ENCODE peak calls at places on chromosomes 16 and 17, in ten cellular contexts. O, N, S, H, B, W, P, F, Y and I are unnamed samples.

GRCh38 chr17:304461-304860 is 48.1 kb downstream of the RPH3AL start:
- DNase-seq in H (no peak), B (peak; percentile 71), O (no peak), N (no peak), W (no peak), Y (no peak), F (no peak), P (no peak), S (no peak), I (no peak)

GRCh38 chr16:65229191-65229662 is 107.4 kb upstream of the CDH11 start:
- DNase-seq in B (no peak), Y (no peak), N (no peak), P (no peak), S (no peak), W (peak; percentile 16), O (no peak), F (no peak), H (no peak), I (no peak)

GRCh38 chr17:77686903-77687302 is 271.6 kb upstream of the TNRC6C start:
- DNase-seq in S (no peak), W (no peak), P (no peak), B (peak; percentile 27), F (no peak), Y (no peak), H (no peak), N (no peak), O (no peak), I (no peak)

GRCh38 chr17:40190197-40191021 is 13.1 kb downstream of the RAPGEFL1 start:
- DNase-seq in B (peak; percentile 63), N (peak; percentile 53), W (no peak), Y (peak; percentile 29), O (peak; percentile 21), F (no peak), P (peak; percentile 20), S (no peak), H (no peak), I (no peak)

GRCh38 chr16:77971306-77972131 is 50.8 kb upstream of the CLEC3A start:
- DNase-seq in N (peak; percentile 75), S (no peak), P (peak; percentile 64), O (peak; percentile 79), W (peak; percentile 76), Y (peak; percentile 66), H (peak; percentile 29), B (peak; percentile 92), F (peak; percentile 26), I (no peak)

GRCh38 chr17:75827291-75828050 is 16.7 kb downstream of the UNC13D start:
- DNase-seq in O (peak; percentile 55), Y (peak; percentile 74), H (peak; percentile 86), W (peak; percentile 62), S (no peak), B (peak; percentile 87), F (peak; percentile 23), P (peak; percentile 70), N (peak; percentile 56), I (no peak)

GRCh38 chr16:1729445-1729844 is 23.4 kb downstream of the MAPK8IP3 start:
- DNase-seq in F (no peak), H (no peak), O (no peak), N (no peak), W (no peak), S (no peak), B (no peak), Y (no peak), P (no peak), I (no peak)

GRCh38 chr16:1533443-1533951 is at the start of gene TMEM204:
- DNase-seq in P (no peak), F (no peak), B (no peak), S (no peak), O (no peak), Y (peak; percentile 48), N (no peak), W (peak; percentile 85), H (no peak), I (no peak)

GRCh38 chr16:30052671-30053372 is 12.7 kb upstream of the ALDOA start:
- DNase-seq in Y (peak; percentile 86), H (peak; percentile 82), W (peak; percentile 95), N (peak; percentile 94), O (peak; percentile 82), P (peak; percentile 91), F (peak; percentile 62), S (peak; percentile 47), B (peak; percentile 95), I (peak; percentile 74)

GRCh38 chr16:7509919-7510705 is 177.5 kb downstream of the RBFOX1 start:
- DNase-seq in H (no peak), P (no peak), S (no peak), F (no peak), Y (no peak), W (no peak), O (no peak), N (no peak), B (no peak), I (no peak)

GRCh38 chr16:85465328-85466307 is 147.5 kb upstream of the GSE1 start:
- DNase-seq in O (no peak), W (peak; percentile 65), N (no peak), S (no peak), P (no peak), F (no peak), B (no peak), H (peak; percentile 62), Y (no peak), I (no peak)

GRCh38 chr16:85153656-85154091 is 41.4 kb upstream of the CIBAR2 start:
- DNase-seq in S (no peak), H (no peak), W (no peak), F (no peak), P (no peak), O (no peak), N (no peak), Y (no peak), B (no peak), I (no peak)

GRCh38 chr17:46876353-46876887 is 25.0 kb downstream of the WNT9B start:
- DNase-seq in S (no peak), B (peak; percentile 53), P (no peak), F (no peak), H (no peak), N (no peak), W (no peak), Y (no peak), O (peak; percentile 28), I (no peak)

GRCh38 chr17:76772842-76773521 is 35.1 kb downstream of the MFSD11 start:
- DNase-seq in W (peak; percentile 87), N (peak; percentile 89), O (no peak), H (no peak), F (no peak), S (no peak), Y (peak; percentile 36), P (peak; percentile 23), B (peak; percentile 65), I (no peak)

GRCh38 chr17:33874617-33875060 is 380.4 kb upstream of the CCL2 start:
- DNase-seq in H (no peak), S (no peak), F (no peak), W (no peak), P (no peak), B (no peak), Y (no peak), N (no peak), O (no peak), I (no peak)

GRCh38 chr16:88023366-88023765 is 72.1 kb downstream of the BANP start:
- DNase-seq in W (no peak), P (no peak), F (no peak), B (no peak), O (no peak), H (no peak), S (no peak), Y (no peak), N (no peak), I (no peak)

GRCh38 chr16:11034481-11034931 is 90.1 kb downstream of the CLEC16A start:
- DNase-seq in O (no peak), W (no peak), Y (no peak), S (no peak), N (no peak), H (no peak), F (no peak), P (no peak), B (no peak), I (no peak)

GRCh38 chr16:85017151-85017550 is 5.8 kb upstream of the ZDHHC7 start:
- DNase-seq in Y (no peak), B (no peak), N (no peak), S (no peak), H (no peak), O (no peak), P (no peak), W (no peak), F (no peak), I (peak; percentile 19)

GRCh38 chr17:76565728-76566612 is 19.7 kb downstream of the ST6GALNAC2 start:
- DNase-seq in B (no peak), Y (no peak), P (no peak), H (no peak), W (no peak), O (no peak), F (no peak), N (no peak), S (no peak), I (no peak)

GRCh38 chr17:42842286-42842685 is 2.1 kb upstream of the AOC2 start:
- DNase-seq in W (no peak), O (no peak), P (no peak), N (no peak), S (no peak), B (no peak), Y (no peak), H (no peak), F (no peak), I (no peak)

GRCh38 chr16:50982808-50983207 is 168.3 kb downstream of the SALL1 start:
- DNase-seq in Y (no peak), P (no peak), S (no peak), F (no peak), N (no peak), H (no peak), W (no peak), B (no peak), O (no peak), I (no peak)

GRCh38 chr17:67359960-67360817 is 6.2 kb downstream of the PSMD12 start:
- DNase-seq in Y (peak; percentile 36), B (peak; percentile 35), P (peak; percentile 35), W (peak; percentile 38), H (no peak), O (no peak), N (peak; percentile 36), F (no peak), S (no peak), I (no peak)

GRCh38 chr17:62017912-62018311 is 47.2 kb downstream of the MED13 start:
- DNase-seq in S (no peak), H (no peak), W (peak; percentile 67), B (no peak), F (no peak), Y (no peak), O (no peak), P (no peak), N (no peak), I (no peak)

GRCh38 chr17:47733047-47733413 is at the start of gene TBX21:
- DNase-seq in P (peak; percentile 91), B (peak; percentile 95), H (no peak), N (peak; percentile 63), S (peak; percentile 48), O (peak; percentile 56), F (no peak), W (peak; percentile 14), Y (peak; percentile 94), I (no peak)

GRCh38 chr17:78120971-78121800 is 7.4 kb downstream of the TMC6 start:
- DNase-seq in S (no peak), B (no peak), Y (peak; percentile 65), N (no peak), W (no peak), H (no peak), P (no peak), O (no peak), F (no peak), I (no peak)

GRCh38 chr17:34465756-34466155 is 102.7 kb upstream of the CCL1 start:
- DNase-seq in P (no peak), Y (no peak), B (no peak), F (no peak), S (no peak), N (no peak), H (no peak), W (no peak), O (no peak), I (no peak)

GRCh38 chr17:10063730-10064221 is 134.6 kb downstream of the GAS7 start:
- DNase-seq in P (no peak), H (peak; percentile 64), W (no peak), N (no peak), B (no peak), F (no peak), O (no peak), Y (peak; percentile 35), S (no peak), I (peak; percentile 56)

GRCh38 chr16:590165-590874 is 454 bp downstream of the RAB40C start:
- DNase-seq in Y (no peak), B (peak; percentile 64), O (no peak), S (no peak), N (peak; percentile 53), H (no peak), W (peak; percentile 47), P (no peak), F (no peak), I (no peak)